ENCODE peak calls at places on chromosomes 7 and 10, in six cellular contexts. R, O, P, Z, D and S are unnamed samples.

GRCh38 chr10:22481687-22482539 is 136.6 kb downstream of the SPAG6 start:
- DNase-seq in Z (no peak), D (no peak), P (no peak), R (no peak), O (no peak), S (no peak)

GRCh38 chr10:74104480-74104879 is 46.1 kb downstream of the AP3M1 start:
- DNase-seq in D (no peak), R (no peak), P (no peak), Z (no peak), O (no peak), S (no peak)

GRCh38 chr7:43148161-43148731 is 35.8 kb downstream of the HECW1 start:
- DNase-seq in Z (no peak), R (peak), O (no peak), D (no peak), P (no peak), S (no peak)

GRCh38 chr10:133163889-133164815 is 4.1 kb downstream of the KNDC1 start:
- DNase-seq in O (peak), P (no peak), R (no peak), D (no peak), Z (no peak), S (no peak)

GRCh38 chr7:134820295-134820694 is 40.9 kb downstream of the CALD1 start:
- DNase-seq in O (no peak), Z (no peak), D (no peak), R (no peak), P (no peak), S (no peak)

GRCh38 chr7:26044320-26044719 is 107.7 kb upstream of the NFE2L3 start:
- DNase-seq in D (no peak), R (no peak), P (no peak), O (no peak), Z (no peak), S (no peak)

GRCh38 chr7:20030915-20031362 is 186.2 kb downstream of the MACC1 start:
- DNase-seq in R (peak), Z (peak), D (no peak), P (no peak), O (no peak), S (no peak)

GRCh38 chr7:116661741-116662329 is 10.2 kb upstream of the MET start:
- DNase-seq in R (no peak), D (no peak), P (no peak), O (no peak), Z (no peak), S (no peak)

GRCh38 chr7:13257661-13258060 is 570.2 kb downstream of the ARL4A start:
- DNase-seq in O (no peak), Z (no peak), P (no peak), R (peak), D (no peak), S (no peak)

GRCh38 chr7:139494835-139495568 is 11.5 kb upstream of the KLRG2 start:
- DNase-seq in O (no peak), P (no peak), D (no peak), Z (no peak), R (no peak), S (no peak)

GRCh38 chr7:74599251-74599650 is 58.3 kb upstream of the GTF2I start:
- DNase-seq in O (no peak), P (no peak), D (no peak), R (no peak), Z (no peak), S (no peak)

GRCh38 chr10:88879754-88880286 is at the start of gene STAMBPL1:
- DNase-seq in R (no peak), D (peak), O (peak), P (peak), Z (no peak), S (peak)

GRCh38 chr7:7498881-7499280 is 36.8 kb downstream of the COL28A1 start:
- DNase-seq in Z (no peak), D (no peak), O (no peak), R (no peak), P (no peak), S (no peak)

GRCh38 chr10:90885176-90885575 is 13.4 kb downstream of the RPP30 start:
- DNase-seq in R (peak), P (no peak), O (no peak), Z (peak), D (no peak), S (no peak)

GRCh38 chr10:103499881-103500280 is 6.4 kb downstream of the NEURL1 start:
- DNase-seq in O (no peak), D (no peak), P (no peak), Z (no peak), R (no peak), S (no peak)

GRCh38 chr7:133601607-133602006 is 348.7 kb downstream of the EXOC4 start:
- DNase-seq in P (no peak), O (no peak), D (no peak), R (no peak), Z (no peak), S (no peak)

GRCh38 chr7:114183311-114184105 is 231.1 kb upstream of the FOXP2 start:
- DNase-seq in D (no peak), P (no peak), R (peak), O (no peak), Z (no peak), S (no peak)

GRCh38 chr10:47241256-47241655 is 58.7 kb upstream of the GDF10 start:
- DNase-seq in R (no peak), D (no peak), P (no peak), Z (no peak), O (no peak), S (no peak)

GRCh38 chr10:47238331-47239095 is 61.5 kb upstream of the GDF10 start:
- DNase-seq in Z (no peak), O (no peak), D (no peak), P (no peak), R (no peak), S (peak)

GRCh38 chr10:47237316-47238260 is 62.4 kb upstream of the GDF10 start:
- DNase-seq in D (no peak), R (no peak), Z (no peak), P (no peak), O (no peak), S (peak)

GRCh38 chr10:47240173-47240572 is 59.8 kb upstream of the GDF10 start:
- DNase-seq in D (no peak), R (no peak), Z (no peak), P (no peak), O (no peak), S (peak)

DNA sequence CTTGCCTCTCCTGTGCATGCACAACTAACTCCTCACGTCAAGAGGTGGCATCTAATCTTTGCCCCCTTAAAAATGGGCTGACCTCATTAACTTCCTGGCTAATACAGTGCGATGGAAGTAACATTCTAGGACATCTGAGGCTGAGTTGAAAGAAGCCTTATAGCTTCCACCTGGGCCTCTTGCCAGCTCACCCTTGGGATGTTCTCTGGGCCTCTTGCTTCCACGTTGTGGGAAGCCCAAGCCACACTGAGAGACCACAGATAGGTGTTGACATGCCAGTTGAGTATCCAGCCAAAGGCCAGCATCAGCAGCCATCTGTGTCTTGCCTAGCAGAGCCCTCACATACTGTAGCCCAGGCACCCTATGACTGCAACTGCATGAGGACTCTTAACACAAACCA is 60.8 kb upstream of the GDF10 start:
- DNase-seq in P (no peak), R (peak), Z (no peak), D (no peak), O (no peak), S (no peak)
- TF ChIP-seq CTCF in P (no peak), R (no peak), Z (no peak), D (no peak), O (no peak), S (no peak)

DNA sequence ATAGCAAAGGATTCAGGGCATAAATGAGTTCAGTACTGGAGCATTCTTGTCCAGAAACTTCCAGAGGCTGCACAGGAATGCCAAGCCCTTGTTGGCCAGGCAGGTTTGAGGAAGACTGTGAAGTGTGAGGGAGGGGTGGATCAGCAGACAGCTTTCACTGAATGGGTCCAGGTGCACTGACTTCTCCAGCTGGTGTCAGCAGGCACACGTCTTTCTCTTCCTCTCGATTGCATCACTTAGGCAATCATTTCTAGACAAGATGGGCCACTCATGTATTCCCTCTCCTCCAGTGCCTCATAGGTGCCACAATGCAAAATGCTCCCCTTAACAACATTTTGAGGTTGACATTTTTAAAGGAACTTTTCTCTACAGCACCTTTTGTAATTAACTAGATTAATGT is 15.6 kb upstream of the PLEKHS1 start:
- DNase-seq in Z (no peak), D (no peak), R (peak), P (no peak), O (no peak), S (no peak)
- TF ChIP-seq CTCF in Z (no peak), D (no peak), R (no peak), P (no peak), O (no peak), S (no peak)

GRCh38 chr10:13722747-13723657 is 136.2 kb downstream of the PRPF18 start:
- DNase-seq in P (no peak), Z (no peak), R (no peak), D (no peak), O (no peak), S (no peak)

GRCh38 chr10:13721486-13721885 is 134.7 kb downstream of the PRPF18 start:
- DNase-seq in Z (no peak), P (no peak), R (no peak), O (no peak), D (no peak), S (no peak)

GRCh38 chr10:13725594-13725993 is 138.8 kb downstream of the PRPF18 start:
- DNase-seq in Z (no peak), D (no peak), R (no peak), P (no peak), O (no peak), S (no peak)

GRCh38 chr10:13727574-13727973 is 140.8 kb downstream of the PRPF18 start:
- DNase-seq in D (no peak), R (no peak), O (no peak), Z (no peak), P (no peak), S (no peak)

DNA sequence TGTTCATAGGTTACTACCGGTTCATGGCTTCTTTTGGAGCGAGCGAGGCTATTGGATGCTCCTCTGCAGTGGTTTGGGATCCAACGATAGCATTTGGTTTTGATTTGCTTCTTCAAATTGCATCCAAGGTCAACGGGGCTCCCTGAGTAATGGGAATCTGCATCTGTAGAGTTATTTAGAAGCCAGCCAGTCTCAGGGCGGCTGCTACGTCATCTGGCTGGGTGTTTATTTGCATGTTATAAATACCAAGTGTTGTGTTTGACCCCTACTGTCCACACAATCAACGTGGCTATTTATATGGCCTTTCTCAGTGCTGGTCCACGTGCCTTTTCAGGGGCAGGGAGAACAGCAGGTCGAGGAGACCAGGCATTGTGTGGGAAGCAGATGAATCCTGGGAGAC is 137.7 kb downstream of the PRPF18 start:
- DNase-seq in O (peak), D (no peak), Z (peak), R (peak), P (no peak), S (no peak)
- TF ChIP-seq CTCF in O (no peak), D (no peak), Z (no peak), R (no peak), P (no peak), S (no peak)

GRCh38 chr7:27762062-27762461 is 22.1 kb downstream of the TAX1BP1 start:
- DNase-seq in O (no peak), D (no peak), R (no peak), P (no peak), Z (no peak), S (no peak)

GRCh38 chr7:27765856-27766255 is 25.9 kb downstream of the TAX1BP1 start:
- DNase-seq in O (no peak), Z (no peak), R (no peak), D (no peak), P (no peak), S (no peak)

GRCh38 chr7:27767374-27767773 is 27.4 kb downstream of the TAX1BP1 start:
- DNase-seq in R (peak), O (no peak), P (no peak), D (no peak), Z (no peak), S (no peak)

GRCh38 chr7:27759491-27759890 is 19.5 kb downstream of the TAX1BP1 start:
- DNase-seq in R (no peak), Z (no peak), D (no peak), P (no peak), O (no peak), S (no peak)

DNA sequence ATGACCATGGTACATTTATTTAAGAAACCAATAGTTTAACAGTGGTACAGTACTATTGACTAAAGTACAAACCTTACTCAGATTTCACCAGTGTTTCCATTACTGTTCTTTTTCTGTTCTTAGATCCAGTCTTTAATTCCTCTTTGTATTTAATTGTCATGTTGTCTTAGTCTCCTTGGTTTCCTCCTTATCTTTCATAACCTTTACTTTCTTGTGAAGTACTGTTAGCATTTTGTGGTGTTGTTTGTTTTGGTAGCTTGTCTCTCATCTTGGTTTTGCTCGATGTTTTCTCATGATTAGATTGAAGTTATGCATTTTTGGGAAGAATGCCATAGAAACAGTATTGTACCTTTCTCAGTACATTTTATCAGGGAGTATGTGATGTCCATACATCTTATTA is 24.1 kb downstream of the TAX1BP1 start:
- DNase-seq in D (no peak), Z (no peak), R (peak), P (no peak), O (no peak), S (no peak)
- TF ChIP-seq CTCF in D (no peak), Z (no peak), R (no peak), P (no peak), O (no peak), S (no peak)

GRCh38 chr10:30510932-30511700 is 77.1 kb downstream of the MAP3K8 start:
- DNase-seq in Z (no peak), O (no peak), R (peak), P (no peak), D (no peak), S (no peak)

GRCh38 chr10:30505543-30506298 is 71.7 kb downstream of the MAP3K8 start:
- DNase-seq in R (no peak), D (no peak), O (no peak), P (no peak), Z (no peak), S (no peak)

GRCh38 chr10:30509508-30509907 is 75.5 kb downstream of the MAP3K8 start:
- DNase-seq in P (no peak), R (no peak), Z (no peak), D (no peak), O (no peak), S (no peak)

GRCh38 chr10:30510184-30510931 is 76.4 kb downstream of the MAP3K8 start:
- DNase-seq in Z (peak), O (no peak), D (no peak), R (peak), P (no peak), S (no peak)
- TF ChIP-seq CTCF in Z (peak), O (no peak), D (no peak), R (peak), P (no peak), S (no peak)

GRCh38 chr7:90345548-90346319 is 782 bp upstream of the GTPBP10 start:
- DNase-seq in D (no peak), R (peak), O (no peak), P (peak), Z (no peak), S (no peak)

GRCh38 chr7:90349305-90349704 is 2.8 kb downstream of the GTPBP10 start:
- DNase-seq in O (no peak), R (no peak), D (no peak), P (no peak), Z (no peak), S (no peak)

GRCh38 chr7:90345016-90345415 is 1.5 kb upstream of the GTPBP10 start:
- DNase-seq in D (no peak), P (no peak), Z (no peak), O (no peak), R (no peak), S (no peak)

GRCh38 chr7:90347759-90348158 is 1.2 kb downstream of the GTPBP10 start:
- DNase-seq in O (no peak), R (no peak), Z (no peak), P (no peak), D (no peak), S (no peak)

DNA sequence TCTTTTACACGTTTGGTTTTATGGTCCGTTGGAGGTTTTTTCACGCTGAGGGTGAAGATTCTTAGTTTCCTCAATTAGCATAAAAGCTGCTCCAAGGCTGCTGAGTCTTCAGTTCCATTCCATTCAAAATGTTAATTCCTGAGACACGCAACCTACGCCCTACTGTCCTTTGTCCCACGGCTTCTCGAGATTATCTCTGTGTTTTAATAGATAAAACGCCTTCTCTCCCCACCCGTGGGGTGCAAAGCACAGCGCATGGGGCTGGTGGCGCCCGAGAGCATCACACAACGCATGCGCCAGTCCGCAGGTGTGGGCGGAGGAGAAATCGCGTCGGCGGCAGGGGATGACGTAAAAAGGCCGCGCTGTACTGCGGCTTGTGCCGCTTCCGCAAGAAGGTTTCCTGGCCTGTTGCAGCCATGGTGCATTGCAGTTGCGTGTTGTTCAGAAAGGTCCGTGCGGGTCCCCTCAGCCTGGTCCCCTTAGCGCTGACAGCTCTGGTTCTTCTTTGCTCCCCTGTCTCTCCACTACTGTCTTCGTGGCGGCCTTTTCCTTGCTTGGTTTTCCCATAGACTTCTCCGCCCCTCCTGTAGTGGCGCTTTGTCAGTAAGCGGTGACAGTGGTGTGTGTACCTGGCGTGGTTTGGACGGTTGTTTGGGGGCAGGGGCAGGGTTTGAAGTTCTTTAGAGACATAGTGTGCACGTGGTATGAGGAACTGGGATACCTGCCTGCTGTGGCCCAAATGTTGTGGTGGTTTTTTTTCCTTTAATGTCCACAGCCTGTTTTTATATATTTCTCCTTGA is at the start of gene GTPBP10:
- DNase-seq in Z (peak), D (peak), R (peak), P (peak), O (peak), S (peak)
- TF ChIP-seq CTCF in Z (peak), D (peak), R (peak), P (peak), O (peak), S (peak)

GRCh38 chr7:30625283-30625682 is 30.6 kb downstream of the GARS1 start:
- DNase-seq in R (no peak), P (no peak), Z (no peak), O (no peak), D (no peak), S (no peak)
- TF ChIP-seq CTCF in R (peak), P (no peak), Z (no peak), O (peak), D (no peak), S (peak)

GRCh38 chr10:52782554-52782953 is 10.0 kb upstream of the MBL2 start:
- DNase-seq in O (no peak), Z (no peak), D (no peak), P (no peak), R (no peak), S (no peak)
- TF ChIP-seq CTCF in O (no peak), Z (no peak), D (no peak), P (no peak), R (no peak), S (no peak)

DNA sequence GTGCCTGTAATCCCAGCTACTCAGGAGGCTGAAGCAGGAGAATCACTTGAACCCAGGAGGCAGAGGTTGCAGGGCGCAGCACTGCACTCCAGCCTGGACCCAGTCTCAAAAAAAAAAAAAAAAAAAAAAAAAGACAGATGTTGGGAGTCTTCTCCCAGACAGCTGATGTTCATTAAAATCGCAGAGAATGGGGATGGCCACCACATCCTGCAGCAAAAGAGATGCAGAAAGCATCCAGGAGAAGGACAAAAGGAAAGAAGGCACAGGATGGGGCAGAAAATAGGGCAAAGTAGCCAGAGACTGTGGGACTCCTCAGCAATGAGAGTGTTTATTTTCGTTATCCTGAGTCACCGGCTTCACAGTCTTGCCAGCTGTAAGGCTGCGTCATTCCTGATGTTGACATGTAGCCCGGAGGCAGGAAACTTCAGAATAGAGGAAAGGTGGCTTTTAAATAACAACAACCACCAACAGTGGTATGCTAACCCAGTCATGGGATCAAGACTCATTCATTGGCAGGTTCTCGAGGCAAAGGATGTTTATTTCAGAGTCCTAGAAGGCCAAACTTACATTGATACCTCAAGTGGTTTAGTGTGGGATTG is 149.5 kb upstream of the SVIL start:
- DNase-seq in P (no peak), D (peak), Z (peak), O (peak), R (peak), S (no peak)
- TF ChIP-seq CTCF in P (no peak), D (no peak), Z (no peak), O (no peak), R (no peak), S (no peak)